ENCODE peak calls at places on chromosomes 12 and 14, in seven cellular contexts. Z is transverse colon, G is GM23248, R is SK-N-SH, M is esophagus squamous epithelium, V is left ventricle myocardium inferior, Q is tibial artery. W is an unnamed sample. For H3K4me1, H3K27me3 and H3K36me3, the result is how much of the 10 kb centered on the place peaks cover.

GRCh38 chr12:1093166-1093751 is 102.2 kb downstream of the ERC1 start:
- DNase-seq in Z (no peak), G (peak), R (peak), M (no peak), V (no peak), Q (no peak), W (peak)

GRCh38 chr14:69079188-69079742 is 73.7 kb downstream of the DCAF5 start:
- DNase-seq in Z (no peak), G (peak), R (no peak), M (no peak), V (no peak), Q (no peak), W (no peak)

GRCh38 chr12:42094277-42094676 is 50.4 kb downstream of the GXYLT1 start:
- DNase-seq in Z (no peak), G (peak), R (no peak), M (no peak), V (no peak), Q (no peak), W (peak)

GRCh38 chr14:31142455-31143087 is 65.0 kb downstream of the HECTD1 start:
- DNase-seq in Z (no peak), G (no peak), R (no peak), M (no peak), V (no peak), Q (no peak), W (no peak)

GRCh38 chr12:107684990-107685359 is 624 bp upstream of the PWP1 start:
- DNase-seq in Z (peak), G (peak), R (peak), M (no peak), V (no peak), Q (no peak), W (no peak)

GRCh38 chr12:89349814-89350213 is 2.5 kb downstream of the DUSP6 start:
- DNase-seq in Z (peak), G (peak), R (peak), M (no peak), V (no peak), Q (no peak), W (no peak)

GRCh38 chr14:105974902-105975301 is 448.5 kb downstream of the TMEM121 start:
- DNase-seq in Z (peak), G (no peak), R (peak), M (no peak), V (no peak), Q (no peak), W (no peak)

GRCh38 chr12:6552140-6552551 is 3.7 kb downstream of the IFFO1 start:
- DNase-seq in Z (no peak), G (peak), R (no peak), M (no peak), V (peak), Q (peak), W (peak)

GRCh38 chr14:31038521-31039166 is 12.5 kb upstream of the STRN3 start:
- DNase-seq in Z (no peak), G (peak), R (peak), M (no peak), V (no peak), Q (no peak), W (no peak)

GRCh38 chr12:11607313-11608081 is 42.0 kb upstream of the ETV6 start:
- DNase-seq in Z (peak), G (peak), R (no peak), M (no peak), V (no peak), Q (no peak), W (no peak)

DNA sequence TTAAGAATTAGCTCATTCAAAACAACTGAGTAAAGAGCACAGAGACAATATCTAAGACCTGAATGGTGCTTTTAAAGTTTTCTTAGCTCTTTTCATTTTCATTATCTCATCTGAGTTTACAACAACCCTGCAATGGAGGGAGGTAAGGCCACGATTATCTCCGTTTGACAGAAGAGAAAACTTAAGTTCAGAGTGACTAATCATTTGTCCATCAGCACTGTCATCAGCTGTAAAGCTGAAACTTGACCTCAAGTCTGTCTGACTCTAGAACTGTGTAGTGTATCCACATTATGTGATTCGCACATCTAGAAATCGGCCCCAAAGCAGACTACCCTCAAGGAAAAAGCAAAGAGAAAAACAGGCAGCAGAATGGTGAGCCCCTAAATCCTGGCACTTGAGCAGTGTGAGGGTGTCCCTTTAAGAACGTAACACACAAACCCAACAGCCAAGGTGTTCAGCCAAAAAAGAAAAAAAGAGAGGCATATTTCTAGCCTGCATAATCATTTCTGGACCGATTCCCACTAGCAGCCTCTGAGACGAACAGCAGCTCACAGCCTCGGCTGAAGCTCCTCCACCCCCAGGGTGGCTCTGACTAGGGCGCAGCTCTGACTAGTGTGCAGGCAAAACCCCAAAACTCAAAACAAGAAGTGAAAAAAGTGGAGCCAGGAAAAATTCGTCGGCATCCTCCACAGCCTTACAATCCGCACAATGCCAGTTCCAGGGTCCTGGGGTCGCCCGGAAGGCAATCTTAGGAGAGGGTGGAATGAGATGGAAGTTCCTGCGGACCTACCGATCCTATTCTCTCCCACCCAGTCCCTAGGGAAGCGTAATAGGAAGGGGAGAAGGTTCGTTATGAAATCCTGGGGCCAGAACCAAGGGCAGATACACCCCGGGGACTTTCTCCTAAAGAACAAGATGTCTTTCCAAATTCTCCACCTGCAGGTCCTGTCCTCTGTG is 1.5 kb downstream of the STXBP6 start:
- DNase-seq in Z (peak), G (peak), R (no peak), M (no peak), V (peak), Q (no peak), W (peak)
- H3K4me1 ChIP-seq in Z (under half), G (under half), R (under half), M (under half), V (half or more), Q (under half), W (under half)

GRCh38 chr12:94244165-94245133 is 96.1 kb downstream of the PLXNC1 start:
- DNase-seq in Z (peak), G (no peak), R (no peak), M (no peak), V (no peak), Q (no peak), W (peak)

GRCh38 chr12:94235894-94236293 is 87.5 kb downstream of the PLXNC1 start:
- DNase-seq in Z (no peak), G (no peak), R (no peak), M (no peak), V (no peak), Q (no peak), W (no peak)

GRCh38 chr12:94242871-94243270 is 94.5 kb downstream of the PLXNC1 start:
- DNase-seq in Z (no peak), G (no peak), R (no peak), M (no peak), V (peak), Q (no peak), W (peak)

GRCh38 chr12:94240171-94240570 is 91.8 kb downstream of the PLXNC1 start:
- DNase-seq in Z (peak), G (no peak), R (no peak), M (no peak), V (no peak), Q (no peak), W (no peak)

GRCh38 chr12:94239332-94239731 is 91.0 kb downstream of the PLXNC1 start:
- DNase-seq in Z (no peak), G (no peak), R (no peak), M (no peak), V (no peak), Q (no peak), W (no peak)
- H3K27me3 ChIP-seq in Z (under half), G (under half), R (under half), M (under half), V (under half), Q (under half), W (under half)

GRCh38 chr12:14422516-14423230 is 57.2 kb downstream of the ATF7IP start:
- DNase-seq in Z (no peak), G (no peak), R (no peak), M (no peak), V (no peak), Q (no peak), W (no peak)
- H3K36me3 ChIP-seq in Z (under half), G (under half), R (under half), M (under half), V (under half), Q (under half), W (under half)

GRCh38 chr12:64090047-64090446 is 132.0 kb downstream of the KICS2 start:
- DNase-seq in Z (no peak), G (no peak), R (no peak), M (no peak), V (no peak), Q (no peak), W (no peak)

GRCh38 chr12:64088431-64089349 is 133.4 kb downstream of the KICS2 start:
- DNase-seq in Z (peak), G (peak), R (peak), M (peak), V (peak), Q (peak), W (peak)

GRCh38 chr12:64085996-64086395 is 136.1 kb downstream of the KICS2 start:
- DNase-seq in Z (no peak), G (peak), R (no peak), M (no peak), V (no peak), Q (no peak), W (no peak)

GRCh38 chr12:64085154-64085553 is 136.9 kb downstream of the KICS2 start:
- DNase-seq in Z (no peak), G (no peak), R (no peak), M (no peak), V (no peak), Q (no peak), W (no peak)

DNA sequence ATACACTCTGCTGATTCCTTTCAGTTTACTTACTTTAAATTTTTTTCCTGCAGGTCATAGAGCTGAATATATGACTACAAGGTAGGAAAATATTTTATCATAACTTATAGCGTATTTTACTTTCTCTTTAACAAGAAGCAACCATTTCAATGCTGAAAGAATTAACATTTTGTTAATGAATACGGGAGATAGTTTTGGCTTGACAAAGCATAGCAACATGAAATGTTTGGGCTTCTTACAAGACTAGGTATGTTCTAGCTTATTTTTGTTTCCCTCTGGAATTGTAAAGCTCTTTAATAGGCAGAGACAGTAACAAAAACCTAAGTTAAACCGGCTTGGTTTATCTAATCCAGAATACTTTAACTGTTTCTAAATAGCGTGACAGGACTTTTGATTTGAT is 135.2 kb downstream of the KICS2 start:
- DNase-seq in Z (no peak), G (no peak), R (no peak), M (no peak), V (no peak), Q (no peak), W (no peak)
- H3K4me1 ChIP-seq in Z (under half), G (half or more), R (under half), M (under half), V (half or more), Q (under half), W (half or more)

GRCh38 chr14:38201137-38201828 is 6.4 kb upstream of the SSTR1 start:
- DNase-seq in Z (no peak), G (peak), R (no peak), M (no peak), V (no peak), Q (no peak), W (no peak)

GRCh38 chr14:38203929-38204716 is 3.6 kb upstream of the SSTR1 start:
- DNase-seq in Z (no peak), G (no peak), R (no peak), M (no peak), V (no peak), Q (no peak), W (no peak)

GRCh38 chr14:38204717-38205115 is 3.0 kb upstream of the SSTR1 start:
- DNase-seq in Z (no peak), G (no peak), R (no peak), M (no peak), V (no peak), Q (no peak), W (no peak)

GRCh38 chr14:38205414-38205813 is 2.3 kb upstream of the SSTR1 start:
- DNase-seq in Z (no peak), G (no peak), R (no peak), M (no peak), V (no peak), Q (no peak), W (no peak)

GRCh38 chr14:38202444-38203191 is 5.1 kb upstream of the SSTR1 start:
- DNase-seq in Z (no peak), G (no peak), R (no peak), M (no peak), V (no peak), Q (no peak), W (no peak)
- H3K27me3 ChIP-seq in Z (under half), G (under half), R (under half), M (under half), V (under half), Q (under half), W (under half)

GRCh38 chr12:10600988-10601387 is 12.4 kb downstream of the MAGOHB start:
- DNase-seq in Z (no peak), G (no peak), R (no peak), M (no peak), V (no peak), Q (no peak), W (no peak)
- H3K36me3 ChIP-seq in Z (under half), G (under half), R (under half), M (under half), V (under half), Q (under half), W (under half)